ENCODE peak calls at places on chromosomes 16 and 17, in seven cellular contexts. F is naive B cell; H is right cardiac atrium; O is naive thymus-derived CD4-positive, alpha-beta T cell; W is stimulated activated naive CD8-positive, alpha-beta T cell treated with anti-CD3 and anti-CD28 coated beads, Interleukin-15, amount 100 ng/mL, for 72 hours; Z is naive thymus-derived CD8-positive, alpha-beta T cell; Y is Right ventricle myocardium inferior. A is an unnamed sample.

GRCh38 chr16:50555269-50555875 is 7.2 kb downstream of the NKD1 start:
- ATAC-seq in W (no peak), Y (no peak), O (no peak), F (no peak), Z (no peak), H (no peak), A (no peak)

GRCh38 chr16:53761967-53762726 is 58.2 kb downstream of the FTO start:
- ATAC-seq in W (no peak), Z (no peak), Y (no peak), F (no peak), H (no peak), O (no peak), A (no peak)

GRCh38 chr16:14307623-14308356 is 236.7 kb downstream of the MRTFB start:
- ATAC-seq in F (no peak), Y (peak; percentile 53), Z (no peak), H (peak; percentile 52), O (no peak), W (peak; percentile 4), A (peak; percentile 17)

GRCh38 chr17:82064433-82065192 is 991 bp downstream of the DUS1L start:
- ATAC-seq in W (no peak), H (no peak), F (no peak), Z (no peak), O (no peak), Y (no peak), A (no peak)

GRCh38 chr16:17989255-17989654 is 347.3 kb downstream of the NPIPA8 start:
- ATAC-seq in Y (no peak), F (no peak), H (no peak), Z (no peak), W (no peak), O (no peak), A (no peak)

GRCh38 chr17:50301891-50302584 is 27.8 kb downstream of the TMEM92 start:
- ATAC-seq in O (no peak), F (no peak), W (peak; percentile 46), Z (no peak), H (no peak), Y (no peak), A (no peak)

GRCh38 chr17:17280613-17281549 is at the start of gene COPS3:
- ATAC-seq in W (peak; percentile 97), H (peak; percentile 98), Y (peak; percentile 96), Z (peak; percentile 89), O (peak; percentile 93), F (peak; percentile 86), A (peak; percentile 97)

GRCh38 chr16:74903095-74903494 is 81.8 kb downstream of the WDR59 start:
- ATAC-seq in H (peak; percentile 84), F (no peak), O (no peak), Z (no peak), W (no peak), Y (peak; percentile 87), A (no peak)

GRCh38 chr16:5428932-5429331 is 331.3 kb upstream of the EEF2KMT start:
- ATAC-seq in W (no peak), Y (no peak), H (no peak), Z (no peak), F (no peak), O (no peak), A (no peak)

GRCh38 chr17:79792984-79793923 is 3.6 kb downstream of the CBX8 start:
- ATAC-seq in W (no peak), Z (no peak), Y (no peak), F (no peak), O (no peak), H (no peak), A (no peak)

GRCh38 chr16:85903576-85903975 is 4.6 kb downstream of the IRF8 start:
- ATAC-seq in O (peak; percentile 33), H (no peak), W (no peak), Z (no peak), F (peak; percentile 64), Y (no peak), A (no peak)

GRCh38 chr16:35302859-35303258 is 1843.4 kb downstream of the TP53TG3F start:
- ATAC-seq in Y (no peak), F (no peak), W (no peak), H (no peak), Z (no peak), O (no peak), A (no peak)

GRCh38 chr16:71572497-71573116 is 4.3 kb downstream of the TAT start:
- ATAC-seq in O (no peak), Y (no peak), H (no peak), F (no peak), W (no peak), Z (no peak), A (no peak)

GRCh38 chr17:19288453-19288852 is 51.3 kb downstream of the EPN2 start:
- ATAC-seq in W (no peak), H (no peak), Z (no peak), O (no peak), F (no peak), Y (no peak), A (no peak)

GRCh38 chr17:77783991-77784820 is 174.3 kb upstream of the TNRC6C start:
- ATAC-seq in H (no peak), Z (peak; percentile 96), Y (no peak), W (peak; percentile 96), F (peak; percentile 82), O (peak; percentile 97), A (no peak)

GRCh38 chr17:31882571-31882970 is 18.9 kb downstream of the UTP6 start:
- ATAC-seq in W (no peak), Y (no peak), Z (no peak), F (peak; percentile 93), H (no peak), O (no peak), A (no peak)

GRCh38 chr16:3004319-3004718 is 8.4 kb upstream of the CLDN9 start:
- ATAC-seq in H (no peak), W (peak; percentile 34), F (peak; percentile 3), Y (no peak), Z (no peak), O (peak; percentile 1), A (peak; percentile 20)

GRCh38 chr16:70610273-70611223 is 35.8 kb upstream of the IL34 start:
- ATAC-seq in F (no peak), H (peak; percentile 50), Z (no peak), O (no peak), Y (peak; percentile 64), W (no peak), A (peak; percentile 19)

GRCh38 chr17:68184141-68184571 is 63.7 kb upstream of the AMZ2 start:
- ATAC-seq in H (no peak), Y (no peak), O (no peak), F (no peak), Z (no peak), W (no peak), A (no peak)

GRCh38 chr16:75064403-75065148 is 52.0 kb downstream of the LDHD start:
- ATAC-seq in F (no peak), W (peak; percentile 76), Z (peak; percentile 56), Y (no peak), H (no peak), O (peak; percentile 57), A (no peak)

GRCh38 chr16:72985148-72985882 is 62.6 kb downstream of the ZFHX3 start:
- ATAC-seq in Y (peak; percentile 82), H (peak; percentile 84), W (no peak), Z (no peak), F (no peak), O (no peak), A (peak; percentile 72)

GRCh38 chr17:58187675-58188074 is 4.9 kb upstream of the EPX start:
- ATAC-seq in W (no peak), H (no peak), O (no peak), Z (no peak), F (no peak), Y (no peak), A (no peak)

GRCh38 chr16:53960050-53960812 is 256.3 kb downstream of the FTO start:
- ATAC-seq in H (no peak), Y (no peak), Z (no peak), W (no peak), O (no peak), F (no peak), A (no peak)

GRCh38 chr17:77847211-77848085 is 111.1 kb upstream of the TNRC6C start:
- ATAC-seq in O (no peak), H (peak; percentile 15), W (no peak), F (no peak), Z (no peak), Y (peak; percentile 20), A (no peak)

GRCh38 chr17:77295410-77295809 is 154.6 kb downstream of the SEC14L1 start:
- ATAC-seq in O (no peak), Y (no peak), Z (no peak), F (no peak), H (no peak), W (no peak), A (no peak)

GRCh38 chr17:65627108-65627507 is 65.7 kb upstream of the AXIN2 start:
- ATAC-seq in H (no peak), O (no peak), W (no peak), Y (no peak), Z (no peak), F (no peak), A (no peak)

GRCh38 chr16:89519881-89520280 is 11.7 kb downstream of the SPG7 start:
- ATAC-seq in H (no peak), W (no peak), O (no peak), F (no peak), Z (no peak), Y (no peak), A (no peak)

A was measured in gastroesophageal sphincter.